ENCODE peak calls at places on chromosomes 1 and 21, in ten cellular contexts. N is activated CD4-positive, alpha-beta T cell treated with anti-CD3 and anti-CD28 coated beads for 36 hours; S is islet precursor cell; W is GM18507; G is tibial artery; M is progenitor cell of endocrine pancreas; D is HTR-8/SVneo; B is amniotic stem cell; K is activated naive CD4-positive, alpha-beta T cell; F is SHP77. L is an unnamed sample.

GRCh38 chr1:59500970-59501742 is 204.3 kb downstream of the FGGY start:
- DNase-seq in N (no peak), S (no peak), W (no peak), G (no peak), M (no peak), D (no peak), B (no peak), K (no peak), F (peak), L (no peak)

GRCh38 chr1:11682287-11682771 is 1.4 kb upstream of the MAD2L2 start:
- DNase-seq in N (no peak), S (peak), W (no peak), G (no peak), M (no peak), D (no peak), B (no peak), K (no peak), F (no peak), L (no peak)

GRCh38 chr1:9586147-9586766 is 2.5 kb upstream of the TMEM201 start:
- DNase-seq in N (no peak), S (no peak), W (no peak), G (no peak), M (no peak), D (no peak), B (no peak), K (no peak), F (no peak), L (no peak)

GRCh38 chr1:206803221-206803730 is 31.0 kb upstream of the IL10 start:
- DNase-seq in N (peak), S (peak), W (peak), G (no peak), M (no peak), D (no peak), B (no peak), K (no peak), F (no peak), L (no peak)

GRCh38 chr1:46403916-46404315 is 9.8 kb downstream of the FAAH start:
- DNase-seq in N (no peak), S (no peak), W (no peak), G (no peak), M (no peak), D (no peak), B (no peak), K (no peak), F (no peak), L (no peak)

GRCh38 chr1:75796376-75797272 is at the start of gene MSH4:
- DNase-seq in N (peak), S (peak), W (no peak), G (no peak), M (no peak), D (no peak), B (no peak), K (no peak), F (no peak), L (no peak)

GRCh38 chr1:46187106-46187869 is 10.9 kb downstream of the POMGNT1 start:
- DNase-seq in N (no peak), S (no peak), W (no peak), G (no peak), M (no peak), D (no peak), B (no peak), K (no peak), F (peak), L (no peak)

GRCh38 chr1:30982431-30982830 is 73.9 kb upstream of the SDC3 start:
- DNase-seq in N (no peak), S (no peak), W (no peak), G (no peak), M (no peak), D (no peak), B (no peak), K (no peak), F (no peak), L (no peak)

GRCh38 chr1:21944261-21945074 is 7.4 kb upstream of the HSPG2 start:
- DNase-seq in N (no peak), S (peak), W (no peak), G (no peak), M (no peak), D (no peak), B (no peak), K (no peak), F (no peak), L (no peak)

GRCh38 chr1:179807291-179807690 is 64.2 kb downstream of the FAM163A start:
- DNase-seq in N (no peak), S (no peak), W (no peak), G (no peak), M (no peak), D (no peak), B (no peak), K (no peak), F (no peak), L (no peak)

GRCh38 chr1:17207540-17207939 is 2.6 kb downstream of the PADI1 start:
- DNase-seq in N (no peak), S (no peak), W (no peak), G (no peak), M (no peak), D (no peak), B (no peak), K (no peak), F (no peak), L (no peak)

GRCh38 chr1:226967665-226968064 is 27.6 kb downstream of the COQ8A start:
- DNase-seq in N (no peak), S (no peak), W (no peak), G (no peak), M (no peak), D (no peak), B (no peak), K (no peak), F (peak), L (no peak)

GRCh38 chr1:30569384-30569783 is 154.0 kb downstream of the MATN1 start:
- DNase-seq in N (no peak), S (no peak), W (no peak), G (no peak), M (no peak), D (no peak), B (no peak), K (no peak), F (no peak), L (no peak)

GRCh38 chr1:232667094-232667780 is 37.3 kb upstream of the SIPA1L2 start:
- DNase-seq in N (no peak), S (no peak), W (no peak), G (no peak), M (no peak), D (no peak), B (no peak), K (no peak), F (no peak), L (no peak)

GRCh38 chr1:155125946-155126493 is 1.7 kb upstream of the EFNA1 start:
- DNase-seq in N (no peak), S (peak), W (no peak), G (peak), M (no peak), D (no peak), B (no peak), K (no peak), F (peak), L (no peak)

GRCh38 chr21:45364464-45365185 is 40.3 kb upstream of the COL18A1 start:
- DNase-seq in N (no peak), S (peak), W (no peak), G (peak), M (no peak), D (no peak), B (no peak), K (no peak), F (no peak), L (no peak)

GRCh38 chr1:81834921-81835698 is 34.4 kb downstream of the ADGRL2 start:
- DNase-seq in N (no peak), S (no peak), W (no peak), G (no peak), M (no peak), D (no peak), B (no peak), K (no peak), F (no peak), L (no peak)

GRCh38 chr1:192700834-192701271 is 64.9 kb downstream of the RGS13 start:
- DNase-seq in N (no peak), S (no peak), W (no peak), G (no peak), M (no peak), D (peak), B (peak), K (no peak), F (no peak), L (peak)

GRCh38 chr1:157144509-157144908 is 6.3 kb upstream of the ETV3 start:
- DNase-seq in N (no peak), S (no peak), W (no peak), G (no peak), M (no peak), D (no peak), B (no peak), K (no peak), F (no peak), L (no peak)

GRCh38 chr1:11730429-11730861 is 5.5 kb upstream of the AGTRAP start:
- DNase-seq in N (peak), S (no peak), W (no peak), G (no peak), M (no peak), D (no peak), B (no peak), K (no peak), F (no peak), L (no peak)

GRCh38 chr1:110107867-110108469 is 4.3 kb upstream of the UBL4B start:
- DNase-seq in N (no peak), S (no peak), W (no peak), G (no peak), M (no peak), D (no peak), B (no peak), K (no peak), F (no peak), L (no peak)

GRCh38 chr1:209884665-209885117 is 53.3 kb upstream of the SYT14 start:
- DNase-seq in N (peak), S (peak), W (no peak), G (peak), M (no peak), D (peak), B (peak), K (no peak), F (no peak), L (peak)

GRCh38 chr1:34685225-34685624 is 69.6 kb upstream of the GJB5 start:
- DNase-seq in N (no peak), S (no peak), W (no peak), G (no peak), M (no peak), D (no peak), B (no peak), K (no peak), F (no peak), L (no peak)

GRCh38 chr1:213120386-213120785 is 69.3 kb downstream of the RPS6KC1 start:
- DNase-seq in N (no peak), S (no peak), W (no peak), G (no peak), M (no peak), D (no peak), B (no peak), K (no peak), F (no peak), L (no peak)

GRCh38 chr1:65670518-65670917 is 122.2 kb upstream of the PDE4B start:
- DNase-seq in N (no peak), S (no peak), W (no peak), G (no peak), M (no peak), D (no peak), B (no peak), K (no peak), F (no peak), L (no peak)

GRCh38 chr1:85465099-85465790 is at the start of gene DDAH1:
- DNase-seq in N (peak), S (peak), W (no peak), G (no peak), M (peak), D (peak), B (no peak), K (no peak), F (no peak), L (peak)

GRCh38 chr1:93177991-93178390 is 2.2 kb downstream of the TMED5 start:
- DNase-seq in N (no peak), S (no peak), W (no peak), G (no peak), M (no peak), D (peak), B (no peak), K (no peak), F (no peak), L (no peak)

L was measured in HS-27A.